ENCODE peak calls at places on chromosomes 4 and X, in ten cellular contexts. One of them, this sample, is unnamed.

GRCh38 chrX:68822641-68823410 is 6.0 kb upstream of the EFNB1 start:
- DNase-seq in activated CD8-positive, alpha-beta memory T cell treated with anti-CD3 and anti-CD28 coated beads for 1 hour: no peak
- DNase-seq in T follicular helper cell: no peak
- DNase-seq in fibroblast of the aortic adventitia: peak
- DNase-seq in stomach: no peak
- DNase-seq in CD4-positive, alpha-beta T cell: no peak
- DNase-seq in GM12864: no peak
- DNase-seq in activated naive CD8-positive, alpha-beta T cell treated with anti-CD3 and anti-CD28 coated beads, Interleukin-2, amount 50 U/mL, for 24 hours: no peak
- DNase-seq in cardiac fibroblast: peak
- DNase-seq in activated CD4-positive, alpha-beta T cell treated with anti-CD3 and anti-CD28 coated beads, Interleukin-2, amount 50 U/mL, for 4 hours: no peak
- DNase-seq in this sample: no peak

GRCh38 chr4:150215601-150216000 is 137.4 kb downstream of the DCLK2 start:
- DNase-seq in activated naive CD8-positive, alpha-beta T cell treated with anti-CD3 and anti-CD28 coated beads, Interleukin-2, amount 50 U/mL, for 24 hours: no peak
- DNase-seq in activated CD8-positive, alpha-beta memory T cell treated with anti-CD3 and anti-CD28 coated beads for 1 hour: no peak
- DNase-seq in CD4-positive, alpha-beta T cell: no peak
- DNase-seq in cardiac fibroblast: no peak
- DNase-seq in fibroblast of the aortic adventitia: no peak
- DNase-seq in T follicular helper cell: no peak
- DNase-seq in activated CD4-positive, alpha-beta T cell treated with anti-CD3 and anti-CD28 coated beads, Interleukin-2, amount 50 U/mL, for 4 hours: no peak
- DNase-seq in stomach: no peak
- DNase-seq in GM12864: no peak
- DNase-seq in this sample: no peak

GRCh38 chr4:36099509-36099908 is 144.8 kb downstream of the ARAP2 start:
- DNase-seq in activated CD8-positive, alpha-beta memory T cell treated with anti-CD3 and anti-CD28 coated beads for 1 hour: no peak
- DNase-seq in CD4-positive, alpha-beta T cell: no peak
- DNase-seq in GM12864: no peak
- DNase-seq in cardiac fibroblast: no peak
- DNase-seq in stomach: no peak
- DNase-seq in T follicular helper cell: no peak
- DNase-seq in fibroblast of the aortic adventitia: no peak
- DNase-seq in activated CD4-positive, alpha-beta T cell treated with anti-CD3 and anti-CD28 coated beads, Interleukin-2, amount 50 U/mL, for 4 hours: no peak
- DNase-seq in activated naive CD8-positive, alpha-beta T cell treated with anti-CD3 and anti-CD28 coated beads, Interleukin-2, amount 50 U/mL, for 24 hours: no peak
- DNase-seq in this sample: no peak

GRCh38 chrX:154348646-154349358 is 25.6 kb downstream of the FLNA start:
- DNase-seq in GM12864: no peak
- DNase-seq in cardiac fibroblast: peak
- DNase-seq in stomach: no peak
- DNase-seq in fibroblast of the aortic adventitia: no peak
- DNase-seq in activated naive CD8-positive, alpha-beta T cell treated with anti-CD3 and anti-CD28 coated beads, Interleukin-2, amount 50 U/mL, for 24 hours: no peak
- DNase-seq in activated CD4-positive, alpha-beta T cell treated with anti-CD3 and anti-CD28 coated beads, Interleukin-2, amount 50 U/mL, for 4 hours: no peak
- DNase-seq in CD4-positive, alpha-beta T cell: peak
- DNase-seq in T follicular helper cell: no peak
- DNase-seq in activated CD8-positive, alpha-beta memory T cell treated with anti-CD3 and anti-CD28 coated beads for 1 hour: no peak
- DNase-seq in this sample: peak

GRCh38 chr4:32661229-32661628 is 1941.1 kb downstream of the PCDH7 start:
- DNase-seq in activated CD4-positive, alpha-beta T cell treated with anti-CD3 and anti-CD28 coated beads, Interleukin-2, amount 50 U/mL, for 4 hours: no peak
- DNase-seq in CD4-positive, alpha-beta T cell: no peak
- DNase-seq in GM12864: no peak
- DNase-seq in stomach: no peak
- DNase-seq in T follicular helper cell: no peak
- DNase-seq in activated naive CD8-positive, alpha-beta T cell treated with anti-CD3 and anti-CD28 coated beads, Interleukin-2, amount 50 U/mL, for 24 hours: no peak
- DNase-seq in cardiac fibroblast: no peak
- DNase-seq in activated CD8-positive, alpha-beta memory T cell treated with anti-CD3 and anti-CD28 coated beads for 1 hour: no peak
- DNase-seq in fibroblast of the aortic adventitia: no peak
- DNase-seq in this sample: no peak

GRCh38 chr4:74287164-74287563 is 21.1 kb upstream of the EPGN start:
- DNase-seq in T follicular helper cell: no peak
- DNase-seq in activated naive CD8-positive, alpha-beta T cell treated with anti-CD3 and anti-CD28 coated beads, Interleukin-2, amount 50 U/mL, for 24 hours: no peak
- DNase-seq in fibroblast of the aortic adventitia: no peak
- DNase-seq in cardiac fibroblast: no peak
- DNase-seq in stomach: no peak
- DNase-seq in activated CD8-positive, alpha-beta memory T cell treated with anti-CD3 and anti-CD28 coated beads for 1 hour: no peak
- DNase-seq in GM12864: no peak
- DNase-seq in CD4-positive, alpha-beta T cell: no peak
- DNase-seq in activated CD4-positive, alpha-beta T cell treated with anti-CD3 and anti-CD28 coated beads, Interleukin-2, amount 50 U/mL, for 4 hours: no peak
- DNase-seq in this sample: no peak

GRCh38 chr4:138290803-138291202 is 48.7 kb upstream of the SLC7A11 start:
- DNase-seq in fibroblast of the aortic adventitia: no peak
- DNase-seq in stomach: no peak
- DNase-seq in T follicular helper cell: no peak
- DNase-seq in activated naive CD8-positive, alpha-beta T cell treated with anti-CD3 and anti-CD28 coated beads, Interleukin-2, amount 50 U/mL, for 24 hours: no peak
- DNase-seq in CD4-positive, alpha-beta T cell: no peak
- DNase-seq in GM12864: no peak
- DNase-seq in cardiac fibroblast: no peak
- DNase-seq in activated CD8-positive, alpha-beta memory T cell treated with anti-CD3 and anti-CD28 coated beads for 1 hour: no peak
- DNase-seq in activated CD4-positive, alpha-beta T cell treated with anti-CD3 and anti-CD28 coated beads, Interleukin-2, amount 50 U/mL, for 4 hours: no peak
- DNase-seq in this sample: no peak

GRCh38 chr4:75844151-75844662 is 58.0 kb downstream of the PPEF2 start:
- DNase-seq in fibroblast of the aortic adventitia: peak
- DNase-seq in activated naive CD8-positive, alpha-beta T cell treated with anti-CD3 and anti-CD28 coated beads, Interleukin-2, amount 50 U/mL, for 24 hours: no peak
- DNase-seq in cardiac fibroblast: peak
- DNase-seq in activated CD4-positive, alpha-beta T cell treated with anti-CD3 and anti-CD28 coated beads, Interleukin-2, amount 50 U/mL, for 4 hours: no peak
- DNase-seq in activated CD8-positive, alpha-beta memory T cell treated with anti-CD3 and anti-CD28 coated beads for 1 hour: no peak
- DNase-seq in stomach: no peak
- DNase-seq in T follicular helper cell: no peak
- DNase-seq in GM12864: no peak
- DNase-seq in CD4-positive, alpha-beta T cell: no peak
- DNase-seq in this sample: no peak

GRCh38 chr4:7649411-7649740 is 214.6 kb upstream of the PSAPL1 start:
- DNase-seq in activated naive CD8-positive, alpha-beta T cell treated with anti-CD3 and anti-CD28 coated beads, Interleukin-2, amount 50 U/mL, for 24 hours: no peak
- DNase-seq in GM12864: no peak
- DNase-seq in activated CD8-positive, alpha-beta memory T cell treated with anti-CD3 and anti-CD28 coated beads for 1 hour: no peak
- DNase-seq in stomach: no peak
- DNase-seq in CD4-positive, alpha-beta T cell: no peak
- DNase-seq in fibroblast of the aortic adventitia: no peak
- DNase-seq in T follicular helper cell: no peak
- DNase-seq in activated CD4-positive, alpha-beta T cell treated with anti-CD3 and anti-CD28 coated beads, Interleukin-2, amount 50 U/mL, for 4 hours: no peak
- DNase-seq in cardiac fibroblast: no peak
- DNase-seq in this sample: no peak

GRCh38 chr4:151417766-151418376 is 8.9 kb downstream of the FHIP1A start:
- DNase-seq in fibroblast of the aortic adventitia: no peak
- DNase-seq in stomach: no peak
- DNase-seq in CD4-positive, alpha-beta T cell: no peak
- DNase-seq in activated CD8-positive, alpha-beta memory T cell treated with anti-CD3 and anti-CD28 coated beads for 1 hour: no peak
- DNase-seq in activated CD4-positive, alpha-beta T cell treated with anti-CD3 and anti-CD28 coated beads, Interleukin-2, amount 50 U/mL, for 4 hours: no peak
- DNase-seq in GM12864: no peak
- DNase-seq in cardiac fibroblast: peak
- DNase-seq in activated naive CD8-positive, alpha-beta T cell treated with anti-CD3 and anti-CD28 coated beads, Interleukin-2, amount 50 U/mL, for 24 hours: no peak
- DNase-seq in T follicular helper cell: no peak
- DNase-seq in this sample: no peak

GRCh38 chr4:140156529-140157171 is 2.7 kb upstream of the MAML3 start:
- DNase-seq in GM12864: peak
- DNase-seq in activated CD8-positive, alpha-beta memory T cell treated with anti-CD3 and anti-CD28 coated beads for 1 hour: no peak
- DNase-seq in cardiac fibroblast: no peak
- DNase-seq in activated naive CD8-positive, alpha-beta T cell treated with anti-CD3 and anti-CD28 coated beads, Interleukin-2, amount 50 U/mL, for 24 hours: peak
- DNase-seq in fibroblast of the aortic adventitia: no peak
- DNase-seq in stomach: no peak
- DNase-seq in CD4-positive, alpha-beta T cell: no peak
- DNase-seq in T follicular helper cell: no peak
- DNase-seq in activated CD4-positive, alpha-beta T cell treated with anti-CD3 and anti-CD28 coated beads, Interleukin-2, amount 50 U/mL, for 4 hours: peak
- DNase-seq in this sample: no peak

GRCh38 chrX:154030266-154030665 is 10.6 kb upstream of the IRAK1 start:
- DNase-seq in CD4-positive, alpha-beta T cell: no peak
- DNase-seq in T follicular helper cell: no peak
- DNase-seq in activated CD8-positive, alpha-beta memory T cell treated with anti-CD3 and anti-CD28 coated beads for 1 hour: no peak
- DNase-seq in GM12864: no peak
- DNase-seq in stomach: no peak
- DNase-seq in cardiac fibroblast: no peak
- DNase-seq in fibroblast of the aortic adventitia: no peak
- DNase-seq in activated CD4-positive, alpha-beta T cell treated with anti-CD3 and anti-CD28 coated beads, Interleukin-2, amount 50 U/mL, for 4 hours: no peak
- DNase-seq in activated naive CD8-positive, alpha-beta T cell treated with anti-CD3 and anti-CD28 coated beads, Interleukin-2, amount 50 U/mL, for 24 hours: no peak
- DNase-seq in this sample: no peak

GRCh38 chr4:77833158-77833724 is 14.1 kb upstream of the CNOT6L start:
- DNase-seq in activated CD4-positive, alpha-beta T cell treated with anti-CD3 and anti-CD28 coated beads, Interleukin-2, amount 50 U/mL, for 4 hours: no peak
- DNase-seq in cardiac fibroblast: no peak
- DNase-seq in GM12864: no peak
- DNase-seq in activated CD8-positive, alpha-beta memory T cell treated with anti-CD3 and anti-CD28 coated beads for 1 hour: no peak
- DNase-seq in CD4-positive, alpha-beta T cell: no peak
- DNase-seq in stomach: no peak
- DNase-seq in fibroblast of the aortic adventitia: no peak
- DNase-seq in activated naive CD8-positive, alpha-beta T cell treated with anti-CD3 and anti-CD28 coated beads, Interleukin-2, amount 50 U/mL, for 24 hours: no peak
- DNase-seq in T follicular helper cell: no peak
- DNase-seq in this sample: no peak

GRCh38 chr4:48899950-48900349 is 6.6 kb downstream of the OCIAD2 start:
- DNase-seq in stomach: no peak
- DNase-seq in activated CD8-positive, alpha-beta memory T cell treated with anti-CD3 and anti-CD28 coated beads for 1 hour: no peak
- DNase-seq in T follicular helper cell: no peak
- DNase-seq in GM12864: no peak
- DNase-seq in fibroblast of the aortic adventitia: peak
- DNase-seq in activated naive CD8-positive, alpha-beta T cell treated with anti-CD3 and anti-CD28 coated beads, Interleukin-2, amount 50 U/mL, for 24 hours: no peak
- DNase-seq in activated CD4-positive, alpha-beta T cell treated with anti-CD3 and anti-CD28 coated beads, Interleukin-2, amount 50 U/mL, for 4 hours: no peak
- DNase-seq in CD4-positive, alpha-beta T cell: no peak
- DNase-seq in cardiac fibroblast: peak
- DNase-seq in this sample: no peak

GRCh38 chr4:123667496-123667895 is 270.9 kb downstream of the SPRY1 start:
- DNase-seq in fibroblast of the aortic adventitia: peak
- DNase-seq in stomach: no peak
- DNase-seq in cardiac fibroblast: peak
- DNase-seq in activated naive CD8-positive, alpha-beta T cell treated with anti-CD3 and anti-CD28 coated beads, Interleukin-2, amount 50 U/mL, for 24 hours: no peak
- DNase-seq in CD4-positive, alpha-beta T cell: no peak
- DNase-seq in GM12864: no peak
- DNase-seq in activated CD4-positive, alpha-beta T cell treated with anti-CD3 and anti-CD28 coated beads, Interleukin-2, amount 50 U/mL, for 4 hours: no peak
- DNase-seq in T follicular helper cell: no peak
- DNase-seq in activated CD8-positive, alpha-beta memory T cell treated with anti-CD3 and anti-CD28 coated beads for 1 hour: no peak
- DNase-seq in this sample: no peak

GRCh38 chrX:115690554-115691216 is 129.7 kb downstream of the PLS3 start:
- DNase-seq in T follicular helper cell: peak
- DNase-seq in fibroblast of the aortic adventitia: peak
- DNase-seq in activated naive CD8-positive, alpha-beta T cell treated with anti-CD3 and anti-CD28 coated beads, Interleukin-2, amount 50 U/mL, for 24 hours: peak
- DNase-seq in GM12864: peak
- DNase-seq in activated CD4-positive, alpha-beta T cell treated with anti-CD3 and anti-CD28 coated beads, Interleukin-2, amount 50 U/mL, for 4 hours: no peak
- DNase-seq in CD4-positive, alpha-beta T cell: no peak
- DNase-seq in cardiac fibroblast: peak
- DNase-seq in stomach: peak
- DNase-seq in activated CD8-positive, alpha-beta memory T cell treated with anti-CD3 and anti-CD28 coated beads for 1 hour: no peak
- DNase-seq in this sample: no peak

GRCh38 chr4:108072300-108072699 is 82.6 kb downstream of the HADH start:
- DNase-seq in cardiac fibroblast: no peak
- DNase-seq in activated CD4-positive, alpha-beta T cell treated with anti-CD3 and anti-CD28 coated beads, Interleukin-2, amount 50 U/mL, for 4 hours: peak
- DNase-seq in fibroblast of the aortic adventitia: no peak
- DNase-seq in GM12864: peak
- DNase-seq in CD4-positive, alpha-beta T cell: peak
- DNase-seq in activated naive CD8-positive, alpha-beta T cell treated with anti-CD3 and anti-CD28 coated beads, Interleukin-2, amount 50 U/mL, for 24 hours: peak
- DNase-seq in T follicular helper cell: peak
- DNase-seq in stomach: no peak
- DNase-seq in activated CD8-positive, alpha-beta memory T cell treated with anti-CD3 and anti-CD28 coated beads for 1 hour: peak
- DNase-seq in this sample: peak

GRCh38 chr4:185656467-185656890 is 121.2 kb upstream of the PDLIM3 start:
- DNase-seq in activated CD8-positive, alpha-beta memory T cell treated with anti-CD3 and anti-CD28 coated beads for 1 hour: no peak
- DNase-seq in CD4-positive, alpha-beta T cell: no peak
- DNase-seq in activated naive CD8-positive, alpha-beta T cell treated with anti-CD3 and anti-CD28 coated beads, Interleukin-2, amount 50 U/mL, for 24 hours: no peak
- DNase-seq in fibroblast of the aortic adventitia: peak
- DNase-seq in T follicular helper cell: no peak
- DNase-seq in activated CD4-positive, alpha-beta T cell treated with anti-CD3 and anti-CD28 coated beads, Interleukin-2, amount 50 U/mL, for 4 hours: no peak
- DNase-seq in stomach: peak
- DNase-seq in GM12864: no peak
- DNase-seq in cardiac fibroblast: peak
- DNase-seq in this sample: no peak

This sample was measured in central memory CD8-positive, alpha-beta T cell.